ENCODE peak calls at places on chromosomes 3 and 15, in ten cellular contexts. P is HCT116; K is endodermal cell; W is lower lobe of right lung; R is GM23248; N is coronary artery; U is PC-3; L is AG04450; F is CD4-positive, CD25-positive, alpha-beta regulatory T cell; B is uterus. D is an unnamed sample.

GRCh38 chr3:159992601-159993000 is 4.0 kb downstream of the IL12A start:
- DNase-seq in P (no peak), F (no peak), R (no peak), N (no peak), U (no peak), B (no peak), K (no peak), W (no peak), L (no peak), D (no peak)

GRCh38 chr15:47548986-47549385 is 168.3 kb upstream of the SEMA6D start:
- DNase-seq in B (no peak), N (no peak), U (no peak), L (no peak), W (no peak), R (no peak), K (peak), F (no peak), P (no peak), D (no peak)

GRCh38 chr3:42366550-42366949 is 43.9 kb downstream of the LYZL4 start:
- DNase-seq in L (no peak), W (no peak), K (peak), U (no peak), B (no peak), F (no peak), R (no peak), N (no peak), P (no peak), D (no peak)

GRCh38 chr3:27533718-27534578 is 49.8 kb upstream of the SLC4A7 start:
- DNase-seq in U (peak), B (peak), N (peak), F (no peak), L (peak), K (peak), P (peak), R (peak), W (no peak), D (peak)

GRCh38 chr3:11548721-11549131 is 95.0 kb downstream of the VGLL4 start:
- DNase-seq in R (peak), W (no peak), B (peak), L (no peak), K (no peak), F (no peak), U (peak), P (peak), N (no peak), D (no peak)

GRCh38 chr3:67692621-67693020 is 38.2 kb upstream of the SUCLG2 start:
- DNase-seq in L (no peak), B (no peak), F (no peak), W (no peak), P (no peak), N (no peak), R (no peak), K (no peak), U (no peak), D (no peak)

GRCh38 chr3:72892081-72892763 is 4.4 kb downstream of the GXYLT2 start:
- DNase-seq in W (no peak), R (peak), N (no peak), F (no peak), P (no peak), U (peak), L (peak), K (no peak), B (peak), D (no peak)

GRCh38 chr3:9565316-9565715 is 11.7 kb upstream of the LHFPL4 start:
- DNase-seq in U (no peak), B (no peak), W (no peak), P (no peak), R (no peak), L (no peak), K (no peak), F (no peak), N (no peak), D (no peak)

GRCh38 chr3:123447749-123448502 is 964 bp downstream of the ADCY5 start:
- DNase-seq in B (peak), K (peak), U (no peak), F (no peak), R (peak), L (no peak), W (no peak), N (no peak), P (no peak), D (no peak)

GRCh38 chr3:30508319-30508718 is 98.1 kb upstream of the TGFBR2 start:
- DNase-seq in U (no peak), W (no peak), R (no peak), K (no peak), N (no peak), F (no peak), B (no peak), P (no peak), L (no peak), D (no peak)

GRCh38 chr3:52120576-52121458 is 33.4 kb downstream of the POC1A start:
- DNase-seq in R (peak), F (no peak), L (no peak), B (no peak), W (peak), K (no peak), U (no peak), N (no peak), P (no peak), D (no peak)

GRCh38 chr3:134600685-134601502 is 49.9 kb downstream of the KY start:
- DNase-seq in R (peak), L (no peak), N (no peak), K (peak), W (peak), B (peak), F (no peak), P (peak), U (peak), D (peak)

GRCh38 chr3:24192004-24192403 is 246.9 kb downstream of the NR1D2 start:
- DNase-seq in N (no peak), K (no peak), W (no peak), U (no peak), B (no peak), F (no peak), P (no peak), R (no peak), L (no peak), D (no peak)

GRCh38 chr3:185153170-185153733 is 392 bp upstream of the C3orf70 start:
- DNase-seq in R (no peak), F (no peak), P (no peak), K (peak), U (no peak), L (no peak), W (no peak), B (peak), N (no peak), D (peak)

GRCh38 chr3:168981396-168981795 is 682.1 kb downstream of the MECOM start:
- DNase-seq in P (no peak), B (no peak), W (no peak), N (no peak), F (no peak), L (no peak), U (peak), K (no peak), R (peak), D (no peak)

GRCh38 chr3:194422188-194422587 is 23.1 kb upstream of the GP5 start:
- DNase-seq in B (no peak), K (no peak), W (no peak), F (no peak), N (no peak), P (no peak), U (peak), R (peak), L (peak), D (no peak)

GRCh38 chr15:62853114-62853832 is 189.3 kb upstream of the TPM1 start:
- DNase-seq in U (peak), W (no peak), P (no peak), N (no peak), F (no peak), L (no peak), B (no peak), K (peak), R (peak), D (no peak)

GRCh38 chr3:129123314-129124060 is 1.9 kb upstream of the RAB43 start:
- DNase-seq in N (no peak), R (peak), P (no peak), U (no peak), B (no peak), F (peak), L (no peak), K (peak), W (no peak), D (no peak)

GRCh38 chr15:101003706-101004105 is 84.5 kb downstream of the LRRK1 start:
- DNase-seq in B (no peak), P (no peak), W (no peak), U (no peak), F (no peak), N (peak), K (peak), L (no peak), R (no peak), D (no peak)

GRCh38 chr3:25493786-25494185 is 65.7 kb downstream of the RARB start:
- DNase-seq in P (no peak), N (no peak), U (peak), R (peak), W (no peak), B (no peak), F (no peak), L (no peak), K (no peak), D (no peak)

GRCh38 chr3:31391150-31391549 is 141.6 kb upstream of the STT3B start:
- DNase-seq in F (no peak), N (no peak), L (no peak), W (no peak), U (no peak), K (peak), P (no peak), B (no peak), R (no peak), D (no peak)

GRCh38 chr3:129481783-129482332 is 41.8 kb downstream of the IFT122 start:
- DNase-seq in F (peak), R (peak), N (peak), W (peak), U (no peak), K (peak), L (no peak), B (peak), P (no peak), D (no peak)

GRCh38 chr3:60047426-60048200 is 997.8 kb upstream of the CFAP20DC start:
- DNase-seq in R (no peak), U (no peak), K (no peak), L (no peak), F (no peak), N (no peak), B (no peak), W (no peak), P (no peak), D (no peak)

GRCh38 chr3:181103605-181104004 is 114.1 kb upstream of the DNAJC19 start:
- DNase-seq in N (no peak), B (no peak), U (peak), K (peak), F (no peak), W (no peak), P (peak), R (no peak), L (no peak), D (no peak)

GRCh38 chr3:126293370-126294082 is 63.7 kb downstream of the KLF15 start:
- DNase-seq in W (peak), R (peak), U (no peak), B (no peak), L (no peak), P (no peak), F (no peak), N (no peak), K (peak), D (peak)

GRCh38 chr15:37056168-37056893 is 44.0 kb downstream of the MEIS2 start:
- DNase-seq in W (no peak), L (no peak), F (no peak), P (no peak), N (no peak), U (no peak), K (no peak), B (peak), R (no peak), D (peak)

GRCh38 chr3:17079933-17080332 is 195.2 kb downstream of the PLCL2 start:
- DNase-seq in F (no peak), R (no peak), W (no peak), N (no peak), K (no peak), P (no peak), U (no peak), B (no peak), L (no peak), D (no peak)

GRCh38 chr3:48661501-48662139 is 1.1 kb downstream of the CELSR3 start:
- DNase-seq in W (peak), L (no peak), K (peak), P (no peak), R (peak), F (peak), U (peak), B (peak), N (no peak), D (peak)

GRCh38 chr15:65132841-65133549 is 613 bp downstream of the PDCD7 start:
- DNase-seq in N (no peak), R (peak), B (no peak), L (peak), K (peak), W (peak), P (no peak), F (no peak), U (peak), D (peak)

GRCh38 chr15:55552926-55553325 is 35.2 kb downstream of the PYGO1 start:
- DNase-seq in R (peak), F (no peak), P (no peak), K (peak), B (no peak), L (peak), U (no peak), N (peak), W (peak), D (peak)

GRCh38 chr15:50883903-50884302 is 24.6 kb upstream of the AP4E1 start:
- DNase-seq in F (no peak), L (no peak), K (no peak), W (no peak), U (peak), R (peak), P (no peak), N (no peak), B (no peak), D (peak)

GRCh38 chr3:153927107-153927506 is 194.1 kb upstream of the ARHGEF26 start:
- DNase-seq in N (no peak), P (peak), K (no peak), B (no peak), L (peak), R (peak), U (peak), W (no peak), F (no peak), D (no peak)

GRCh38 chr3:94612631-94613030 is 549.8 kb downstream of the NSUN3 start:
- DNase-seq in P (no peak), F (no peak), U (no peak), L (no peak), R (no peak), K (no peak), N (no peak), W (no peak), B (no peak), D (no peak)

GRCh38 chr15:101520395-101520794 is 30.9 kb upstream of the PCSK6 start:
- DNase-seq in F (no peak), W (no peak), P (no peak), K (no peak), N (no peak), R (no peak), L (no peak), U (no peak), B (no peak), D (no peak)

DNA sequence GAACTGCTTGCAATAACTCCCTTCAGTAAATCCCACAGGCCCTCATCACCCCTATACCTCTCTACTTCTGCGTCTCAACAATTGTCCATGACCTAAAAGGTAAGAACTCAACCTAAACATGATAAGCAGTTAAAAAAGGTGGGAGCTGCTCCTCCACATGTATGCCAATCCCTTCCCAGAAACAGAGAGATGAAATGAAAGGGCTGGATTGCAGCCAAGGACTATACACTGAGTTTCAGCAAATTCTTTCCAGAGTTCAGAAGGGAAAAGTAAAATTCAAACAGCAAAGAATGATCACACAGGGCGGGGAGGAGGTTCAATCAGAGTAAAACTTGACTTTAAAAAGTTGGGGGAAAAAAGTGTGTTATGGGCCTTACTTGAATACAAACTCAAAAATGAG is 27.5 kb downstream of the PLOD2 start:
- DNase-seq in W (no peak), B (no peak), L (no peak), N (no peak), R (peak), P (no peak), K (no peak), U (no peak), F (no peak), D (no peak)
- H3K27ac ChIP-seq in W (no peak), B (peak), L (no peak), N (no peak), R (peak), P (no peak), K (no peak), U (no peak), F (no peak), D (no peak)

GRCh38 chr3:131560795-131561194 is 58.0 kb upstream of the MRPL3 start:
- DNase-seq in W (no peak), K (no peak), N (no peak), R (no peak), L (no peak), B (no peak), P (no peak), F (no peak), U (no peak), D (no peak)
- H3K4me3 ChIP-seq in W (no peak), K (no peak), N (no peak), R (no peak), L (no peak), B (no peak), P (no peak), F (no peak), U (no peak), D (no peak)

GRCh38 chr3:149576071-149576564 is 81.7 kb downstream of the WWTR1 start:
- DNase-seq in R (peak), K (peak), W (no peak), U (peak), P (peak), F (no peak), B (peak), L (peak), N (no peak), D (no peak)
- H3K27ac ChIP-seq in R (peak), K (peak), W (peak), U (peak), P (peak), F (no peak), B (peak), L (peak), N (peak), D (peak)

GRCh38 chr15:76335851-76336253 is 721 bp upstream of the ISL2 start:
- DNase-seq in K (peak), R (no peak), N (no peak), F (no peak), U (peak), L (no peak), P (no peak), W (no peak), B (no peak), D (no peak)

GRCh38 chr15:76333720-76334437 is 2.7 kb upstream of the ISL2 start:
- DNase-seq in N (no peak), K (peak), U (peak), L (no peak), W (no peak), F (no peak), P (no peak), R (no peak), B (no peak), D (no peak)

GRCh38 chr15:76336254-76337046 is at the start of gene ISL2:
- DNase-seq in N (no peak), B (no peak), K (peak), W (peak), R (peak), F (peak), U (peak), P (peak), L (peak), D (no peak)

GRCh38 chr15:76334438-76335004 is 2.1 kb upstream of the ISL2 start:
- DNase-seq in U (no peak), F (no peak), B (no peak), K (peak), R (no peak), L (no peak), W (no peak), N (no peak), P (no peak), D (no peak)

GRCh38 chr15:76335129-76335850 is 1.3 kb upstream of the ISL2 start:
- DNase-seq in L (no peak), R (no peak), B (no peak), K (peak), W (no peak), N (no peak), U (no peak), P (no peak), F (no peak), D (no peak)
- H3K4me3 ChIP-seq in L (peak), R (peak), B (no peak), K (peak), W (peak), N (peak), U (peak), P (peak), F (peak), D (peak)

GRCh38 chr3:158725348-158725966 is 6.8 kb downstream of the RARRES1 start:
- DNase-seq in R (peak), W (no peak), N (peak), P (no peak), F (no peak), U (peak), B (peak), K (peak), L (peak), D (peak)
- H3K27ac ChIP-seq in R (peak), W (peak), N (peak), P (no peak), F (no peak), U (peak), B (peak), K (no peak), L (peak), D (peak)

DNA sequence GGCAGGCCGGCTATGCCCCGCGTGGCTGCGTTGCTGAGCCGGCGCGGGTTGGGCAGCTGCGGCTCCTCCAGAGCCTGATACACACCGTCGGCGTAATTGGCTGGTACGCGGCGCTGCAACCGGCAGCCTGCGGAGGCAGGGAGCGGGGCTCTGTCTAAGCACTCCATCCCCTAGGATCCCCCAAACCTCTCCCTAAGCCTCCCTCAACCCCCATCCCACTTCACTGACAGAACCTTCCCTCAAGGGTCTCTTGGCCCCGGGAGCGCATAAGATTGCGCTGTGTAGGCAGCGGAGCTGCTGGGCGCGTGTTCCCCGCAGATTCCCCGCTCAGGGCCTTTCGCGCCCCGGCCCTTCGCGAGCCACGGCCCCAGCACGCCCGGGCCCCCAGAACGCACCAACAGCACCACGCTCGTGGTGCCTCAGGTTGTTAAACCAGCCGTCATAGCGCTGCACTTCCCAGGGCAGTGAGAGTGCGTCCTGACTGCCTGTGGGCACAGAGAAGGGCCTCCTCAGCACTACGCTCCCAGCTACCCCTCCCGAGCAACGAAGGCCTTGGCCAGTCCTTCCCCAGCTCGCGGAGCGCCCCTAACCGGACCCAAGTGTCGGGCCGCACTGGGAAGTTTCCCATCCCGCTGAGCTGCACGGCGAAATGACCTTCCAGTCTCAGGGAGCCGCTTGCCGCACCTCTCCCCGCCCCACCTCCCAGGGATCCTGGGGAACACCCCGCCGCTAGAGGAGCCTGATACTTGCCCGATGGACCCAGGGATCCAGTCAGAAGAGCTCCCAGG is 1.2 kb downstream of the DUOX2 start:
- DNase-seq in F (no peak), N (no peak), L (no peak), W (no peak), U (no peak), K (peak), R (peak), P (no peak), B (no peak), D (no peak)
- H3K4me3 ChIP-seq in F (no peak), N (peak), L (no peak), W (peak), U (no peak), K (peak), R (peak), P (no peak), B (no peak), D (peak)